ENCODE peak calls at places on chromosome 5, in five cellular contexts. One of them, this sample, is unnamed.

GRCh38 chr5:143440448-143441102 is 37.1 kb upstream of the NR3C1 start:
- DNase-seq in WERI-Rb-1: no peak
- DNase-seq in fibroblast of lung: no peak
- DNase-seq in AG10803: peak; percentile 40
- DNase-seq in AG04450: no peak
- DNase-seq in this sample: no peak

GRCh38 chr5:141510160-141510559 is 21.3 kb downstream of the PCDHGC5 start:
- DNase-seq in WERI-Rb-1: no peak
- DNase-seq in fibroblast of lung: no peak
- DNase-seq in AG10803: no peak
- DNase-seq in AG04450: no peak
- DNase-seq in this sample: no peak

GRCh38 chr5:100406640-100407039 is 128.5 kb upstream of the FAM174A start:
- DNase-seq in WERI-Rb-1: no peak
- DNase-seq in fibroblast of lung: peak; percentile 50
- DNase-seq in AG10803: no peak
- DNase-seq in AG04450: no peak
- DNase-seq in this sample: no peak

GRCh38 chr5:76443399-76443798 is 40.3 kb downstream of the IQGAP2 start:
- DNase-seq in WERI-Rb-1: no peak
- DNase-seq in fibroblast of lung: no peak
- DNase-seq in AG10803: no peak
- DNase-seq in AG04450: no peak
- DNase-seq in this sample: no peak

GRCh38 chr5:73690015-73690414 is 64.0 kb downstream of the ARHGEF28 start:
- DNase-seq in WERI-Rb-1: no peak
- DNase-seq in fibroblast of lung: no peak
- DNase-seq in AG10803: no peak
- DNase-seq in AG04450: no peak
- DNase-seq in this sample: no peak

GRCh38 chr5:6496207-6496584 is 47.5 kb downstream of the UBE2QL1 start:
- DNase-seq in WERI-Rb-1: no peak
- DNase-seq in fibroblast of lung: no peak
- DNase-seq in AG10803: no peak
- DNase-seq in AG04450: no peak
- DNase-seq in this sample: no peak

GRCh38 chr5:125142439-125142838 is 396.0 kb upstream of the ZNF608 start:
- DNase-seq in WERI-Rb-1: no peak
- DNase-seq in fibroblast of lung: peak; percentile 55
- DNase-seq in AG10803: no peak
- DNase-seq in AG04450: no peak
- DNase-seq in this sample: peak; percentile 29

GRCh38 chr5:122775713-122776084 is 819 bp downstream of the SNX2 start:
- DNase-seq in WERI-Rb-1: no peak
- DNase-seq in fibroblast of lung: peak; percentile 10
- DNase-seq in AG10803: peak; percentile 14
- DNase-seq in AG04450: no peak
- DNase-seq in this sample: peak; percentile 30

GRCh38 chr5:92641031-92641962 is 939.7 kb downstream of the NR2F1-AS1 start:
- DNase-seq in WERI-Rb-1: no peak
- DNase-seq in fibroblast of lung: peak; percentile 82
- DNase-seq in AG10803: peak; percentile 37
- DNase-seq in AG04450: peak; percentile 15
- DNase-seq in this sample: peak; percentile 80

GRCh38 chr5:58800410-58800809 is 217.5 kb downstream of the RAB3C start:
- DNase-seq in WERI-Rb-1: no peak
- DNase-seq in fibroblast of lung: no peak
- DNase-seq in AG10803: no peak
- DNase-seq in AG04450: no peak
- DNase-seq in this sample: no peak

GRCh38 chr5:127063236-127063913 is 9.9 kb downstream of the C5orf63 start:
- DNase-seq in WERI-Rb-1: no peak
- DNase-seq in fibroblast of lung: no peak
- DNase-seq in AG10803: no peak
- DNase-seq in AG04450: no peak
- DNase-seq in this sample: no peak

GRCh38 chr5:177440990-177441780 is 5.4 kb upstream of the PRR7 start:
- DNase-seq in WERI-Rb-1: no peak
- DNase-seq in fibroblast of lung: no peak
- DNase-seq in AG10803: no peak
- DNase-seq in AG04450: no peak
- DNase-seq in this sample: no peak

GRCh38 chr5:14039063-14039462 is 94.6 kb upstream of the DNAH5 start:
- DNase-seq in WERI-Rb-1: no peak
- DNase-seq in fibroblast of lung: peak; percentile 80
- DNase-seq in AG10803: no peak
- DNase-seq in AG04450: no peak
- DNase-seq in this sample: peak; percentile 71

GRCh38 chr5:97547999-97548797 is 365.2 kb upstream of the RIOK2 start:
- DNase-seq in WERI-Rb-1: no peak
- DNase-seq in fibroblast of lung: peak; percentile 34
- DNase-seq in AG10803: peak; percentile 12
- DNase-seq in AG04450: no peak
- DNase-seq in this sample: peak; percentile 49

GRCh38 chr5:125160787-125161502 is 414.5 kb upstream of the ZNF608 start:
- DNase-seq in WERI-Rb-1: peak; percentile 96
- DNase-seq in fibroblast of lung: peak; percentile 43
- DNase-seq in AG10803: no peak
- DNase-seq in AG04450: no peak
- DNase-seq in this sample: no peak

GRCh38 chr5:178564386-178564785 is 25.8 kb downstream of the COL23A1 start:
- DNase-seq in WERI-Rb-1: no peak
- DNase-seq in fibroblast of lung: no peak
- DNase-seq in AG10803: peak; percentile 11
- DNase-seq in AG04450: no peak
- DNase-seq in this sample: no peak

GRCh38 chr5:58040851-58041250 is 419.0 kb downstream of the PLK2 start:
- DNase-seq in WERI-Rb-1: no peak
- DNase-seq in fibroblast of lung: peak; percentile 19
- DNase-seq in AG10803: no peak
- DNase-seq in AG04450: no peak
- DNase-seq in this sample: no peak

DNA sequence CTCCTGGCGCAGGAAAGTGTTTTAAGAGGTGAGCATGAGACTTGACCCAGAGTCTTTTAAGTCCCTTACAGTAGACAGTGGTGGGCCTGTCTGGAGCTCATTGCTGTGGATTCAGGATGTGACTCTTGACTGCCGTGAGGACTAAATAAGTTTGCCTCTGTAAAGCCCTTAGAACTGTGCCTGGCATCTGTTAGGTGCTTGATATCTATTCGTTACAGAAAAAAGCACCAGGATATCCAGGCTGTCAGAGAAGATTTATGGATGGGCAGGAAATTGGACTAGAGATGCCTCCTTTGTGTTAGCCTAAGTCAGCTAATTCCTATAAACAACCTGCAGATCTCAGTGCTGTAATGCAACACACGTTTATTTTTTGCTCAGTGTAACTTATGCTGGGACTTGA is 12.6 kb downstream of the ERGIC1 start:
- DNase-seq in WERI-Rb-1: no peak
- DNase-seq in fibroblast of lung: no peak
- DNase-seq in AG10803: no peak
- DNase-seq in AG04450: no peak
- DNase-seq in this sample: no peak
- H3K4me3 ChIP-seq in WERI-Rb-1: no peak overlapping the region
- H3K4me3 ChIP-seq in fibroblast of lung: no peak overlapping the region
- H3K4me3 ChIP-seq in AG10803: no peak overlapping the region
- H3K4me3 ChIP-seq in AG04450: no peak overlapping the region
- H3K4me3 ChIP-seq in this sample: no peak overlapping the region

GRCh38 chr5:132211787-132212186 is 15.9 kb downstream of the P4HA2 start:
- DNase-seq in WERI-Rb-1: no peak
- DNase-seq in fibroblast of lung: peak; percentile 56
- DNase-seq in AG10803: peak; percentile 59
- DNase-seq in AG04450: no peak
- DNase-seq in this sample: no peak

GRCh38 chr5:132213666-132214065 is 14.0 kb downstream of the P4HA2 start:
- DNase-seq in WERI-Rb-1: no peak
- DNase-seq in fibroblast of lung: no peak
- DNase-seq in AG10803: no peak
- DNase-seq in AG04450: no peak
- DNase-seq in this sample: no peak

GRCh38 chr5:132214491-132214890 is 13.2 kb downstream of the P4HA2 start:
- DNase-seq in WERI-Rb-1: no peak
- DNase-seq in fibroblast of lung: no peak
- DNase-seq in AG10803: no peak
- DNase-seq in AG04450: no peak
- DNase-seq in this sample: no peak

GRCh38 chr5:132218321-132218720 is 9.3 kb downstream of the P4HA2 start:
- DNase-seq in WERI-Rb-1: no peak
- DNase-seq in fibroblast of lung: no peak
- DNase-seq in AG10803: no peak
- DNase-seq in AG04450: no peak
- DNase-seq in this sample: no peak

DNA sequence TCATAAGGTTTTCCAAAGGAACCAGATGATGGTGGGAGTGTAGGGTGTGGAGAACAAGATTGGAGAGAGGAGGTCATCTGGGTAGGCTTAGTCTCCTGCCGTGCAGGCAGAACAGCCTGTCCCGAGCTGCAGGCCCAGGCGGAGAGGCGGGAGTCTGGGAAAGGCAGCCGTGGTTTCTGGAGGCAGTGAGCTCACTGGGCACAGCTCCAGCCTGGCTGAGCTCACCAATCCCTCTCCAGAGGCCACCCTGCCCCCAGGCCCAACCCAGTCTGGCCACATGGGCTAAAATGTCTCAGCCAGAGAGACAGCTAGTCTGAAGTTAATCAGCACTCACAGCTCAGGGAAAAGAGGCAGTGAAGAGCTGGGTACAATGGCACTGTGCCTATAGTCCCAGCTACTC is 12.3 kb downstream of the P4HA2 start:
- DNase-seq in WERI-Rb-1: peak; percentile 26
- DNase-seq in fibroblast of lung: peak; percentile 98
- DNase-seq in AG10803: peak; percentile 97
- DNase-seq in AG04450: peak; percentile 88
- DNase-seq in this sample: peak; percentile 97
- TF ChIP-seq CTCF in WERI-Rb-1: no peak
- TF ChIP-seq CTCF in fibroblast of lung: no peak
- TF ChIP-seq CTCF in AG10803: no peak
- TF ChIP-seq CTCF in AG04450: no peak
- TF ChIP-seq CTCF in this sample: no peak

DNA sequence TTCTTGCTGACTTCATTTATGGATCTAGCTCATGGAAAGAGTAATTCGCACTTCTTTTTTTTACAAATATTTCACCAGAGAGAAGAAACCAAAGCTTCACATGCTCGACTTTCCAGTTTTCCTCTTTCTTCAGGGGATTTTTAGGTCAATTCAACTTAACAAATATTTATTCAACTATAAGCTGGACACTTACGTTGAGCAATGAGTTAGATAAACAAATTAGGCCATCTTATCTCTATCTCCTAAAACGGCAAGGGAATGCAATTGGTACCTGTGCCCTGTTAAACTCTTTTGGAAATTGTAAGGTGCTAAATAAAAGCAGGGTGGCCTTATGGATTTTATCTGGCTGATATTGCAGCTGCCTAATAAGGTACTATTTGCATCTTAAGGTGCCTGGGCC is 145.1 kb upstream of the RAI14 start:
- DNase-seq in WERI-Rb-1: no peak
- DNase-seq in fibroblast of lung: no peak
- DNase-seq in AG10803: no peak
- DNase-seq in AG04450: no peak
- DNase-seq in this sample: no peak
- H3K4me3 ChIP-seq in WERI-Rb-1: no peak overlapping the region
- H3K4me3 ChIP-seq in fibroblast of lung: no peak overlapping the region
- H3K4me3 ChIP-seq in AG10803: no peak overlapping the region
- H3K4me3 ChIP-seq in AG04450: no peak overlapping the region
- H3K4me3 ChIP-seq in this sample: no peak overlapping the region

GRCh38 chr5:62208218-62208852 is 97.7 kb upstream of the KIF2A start:
- DNase-seq in WERI-Rb-1: no peak
- DNase-seq in fibroblast of lung: no peak
- DNase-seq in AG10803: no peak
- DNase-seq in AG04450: no peak
- DNase-seq in this sample: no peak

GRCh38 chr5:62211405-62211804 is 94.6 kb upstream of the KIF2A start:
- DNase-seq in WERI-Rb-1: no peak
- DNase-seq in fibroblast of lung: no peak
- DNase-seq in AG10803: no peak
- DNase-seq in AG04450: no peak
- DNase-seq in this sample: no peak

GRCh38 chr5:62206150-62206829 is 99.7 kb upstream of the KIF2A start:
- DNase-seq in WERI-Rb-1: peak; percentile 33
- DNase-seq in fibroblast of lung: no peak
- DNase-seq in AG10803: peak; percentile 26
- DNase-seq in AG04450: no peak
- DNase-seq in this sample: peak; percentile 6
- TF ChIP-seq CTCF in WERI-Rb-1: peak; percentile 61
- TF ChIP-seq CTCF in fibroblast of lung: no peak
- TF ChIP-seq CTCF in AG10803: peak; percentile 42
- TF ChIP-seq CTCF in AG04450: no peak
- TF ChIP-seq CTCF in this sample: peak; percentile 10

GRCh38 chr5:168750926-168751325 is 171.8 kb upstream of the PANK3 start:
- DNase-seq in WERI-Rb-1: no peak
- DNase-seq in fibroblast of lung: no peak
- DNase-seq in AG10803: no peak
- DNase-seq in AG04450: no peak
- DNase-seq in this sample: no peak

GRCh38 chr5:168747987-168748777 is 169.0 kb upstream of the PANK3 start:
- DNase-seq in WERI-Rb-1: peak; percentile 63
- DNase-seq in fibroblast of lung: no peak
- DNase-seq in AG10803: peak; percentile 13
- DNase-seq in AG04450: no peak
- DNase-seq in this sample: peak; percentile 11

GRCh38 chr5:168746893-168747640 is 167.9 kb upstream of the PANK3 start:
- DNase-seq in WERI-Rb-1: no peak
- DNase-seq in fibroblast of lung: no peak
- DNase-seq in AG10803: peak; percentile 16
- DNase-seq in AG04450: no peak
- DNase-seq in this sample: no peak

GRCh38 chr5:168752012-168752411 is 172.8 kb upstream of the PANK3 start:
- DNase-seq in WERI-Rb-1: no peak
- DNase-seq in fibroblast of lung: no peak
- DNase-seq in AG10803: no peak
- DNase-seq in AG04450: no peak
- DNase-seq in this sample: no peak

GRCh38 chr5:168749391-168750100 is 170.4 kb upstream of the PANK3 start:
- DNase-seq in WERI-Rb-1: no peak
- DNase-seq in fibroblast of lung: no peak
- DNase-seq in AG10803: no peak
- DNase-seq in AG04450: no peak
- DNase-seq in this sample: no peak
- H3K4me3 ChIP-seq in WERI-Rb-1: no peak overlapping the region
- H3K4me3 ChIP-seq in fibroblast of lung: no peak overlapping the region
- H3K4me3 ChIP-seq in AG10803: no peak overlapping the region
- H3K4me3 ChIP-seq in AG04450: no peak overlapping the region
- H3K4me3 ChIP-seq in this sample: no peak overlapping the region

This sample was measured in fibroblast of pulmonary artery.